ENCODE peak calls at places on chromosomes 7 and 10, in five cellular contexts. J is HEK293T; I is T-helper 2 cell; U is astrocyte of the spinal cord; X is activated CD4-positive, CD25-positive, alpha-beta regulatory T cell. M is an unnamed sample.

GRCh38 chr10:86804805-86805204 is 48.4 kb downstream of the BMPR1A start:
- DNase-seq in J (no peak), I (no peak), U (no peak), X (no peak), M (no peak)

GRCh38 chr10:103841519-103841918 is 13.9 kb downstream of the SH3PXD2A start:
- DNase-seq in J (no peak), I (no peak), U (no peak), X (no peak), M (no peak)

GRCh38 chr7:76086070-76086469 is 38.2 kb downstream of the MDH2 start:
- DNase-seq in J (no peak), I (no peak), U (no peak), X (no peak), M (no peak)

GRCh38 chr7:768881-769504 is 41.9 kb upstream of the PRKAR1B start:
- DNase-seq in J (no peak), I (no peak), U (peak; percentile 38), X (no peak), M (no peak)

GRCh38 chr7:90592036-90592435 is 4.1 kb upstream of the CDK14 start:
- DNase-seq in J (no peak), I (no peak), U (no peak), X (no peak), M (no peak)

GRCh38 chr10:4704034-4704545 is 121.9 kb upstream of the AKR1E2 start:
- DNase-seq in J (no peak), I (peak; percentile 51), U (peak; percentile 99), X (no peak), M (peak; percentile 14)

GRCh38 chr7:128020161-128020560 is 11.1 kb downstream of the LRRC4 start:
- DNase-seq in J (no peak), I (peak; percentile 24), U (no peak), X (no peak), M (no peak)

GRCh38 chr10:5291501-5292195 is 73.1 kb upstream of the UCN3 start:
- DNase-seq in J (no peak), I (peak; percentile 87), U (peak; percentile 62), X (peak; percentile 43), M (no peak)

GRCh38 chr10:131094406-131095108 is 217.0 kb downstream of the TCERG1L start:
- DNase-seq in J (no peak), I (no peak), U (no peak), X (no peak), M (no peak)

GRCh38 chr7:15305002-15305600 is 256.7 kb downstream of the AGMO start:
- DNase-seq in J (peak; percentile 34), I (peak; percentile 18), U (peak; percentile 52), X (no peak), M (no peak)

GRCh38 chr7:106757846-106758245 is 96.9 kb upstream of the CCDC71L start:
- DNase-seq in J (no peak), I (no peak), U (peak; percentile 15), X (no peak), M (no peak)

GRCh38 chr7:17781491-17782215 is 158.6 kb downstream of the SNX13 start:
- DNase-seq in J (no peak), I (no peak), U (peak; percentile 88), X (no peak), M (no peak)

GRCh38 chr10:30079423-30079822 is 20.0 kb upstream of the JCAD start:
- DNase-seq in J (no peak), I (no peak), U (no peak), X (no peak), M (no peak)

GRCh38 chr10:93703066-93703465 is 674 bp upstream of the FRA10AC1 start:
- DNase-seq in J (no peak), I (peak; percentile 24), U (no peak), X (no peak), M (peak; percentile 9)

GRCh38 chr7:91185771-91186170 is 78.5 kb upstream of the FZD1 start:
- DNase-seq in J (no peak), I (no peak), U (no peak), X (no peak), M (no peak)

GRCh38 chr7:1917221-1918062 is 247.4 kb downstream of the ELFN1 start:
- DNase-seq in J (no peak), I (no peak), U (no peak), X (no peak), M (no peak)

GRCh38 chr10:120735773-120736371 is 115.3 kb upstream of the WDR11 start:
- DNase-seq in J (peak; percentile 19), I (peak; percentile 20), U (peak; percentile 45), X (no peak), M (peak; percentile 29)

GRCh38 chr7:40542982-40543741 is 408.4 kb downstream of the SUGCT start:
- DNase-seq in J (no peak), I (no peak), U (no peak), X (no peak), M (no peak)

GRCh38 chr10:116437076-116437692 is 9.5 kb downstream of the PNLIPRP3 start:
- DNase-seq in J (no peak), I (peak; percentile 27), U (no peak), X (no peak), M (no peak)

GRCh38 chr7:123242467-123243097 is 42.8 kb upstream of the SLC13A1 start:
- DNase-seq in J (no peak), I (no peak), U (no peak), X (no peak), M (no peak)

GRCh38 chr10:36765777-36766176 is 359.6 kb upstream of the ANKRD30A start:
- DNase-seq in J (no peak), I (no peak), U (peak; percentile 60), X (no peak), M (no peak)

M was measured in germinal center.